ENCODE peak calls at places on chromosomes 1 and 21, in six cellular contexts. B, V, O, D, J and Q are unnamed samples.
A peak's percentile ranks its signal among the peaks of the same experiment; 100 is the strongest.

GRCh38 chr21:34345892-34346291 is 17.9 kb upstream of the KCNE2 start:
- DNase-seq in B (no peak), V (no peak), O (no peak), D (peak; percentile 41), J (no peak), Q (no peak)

GRCh38 chr1:11504599-11504998 is 25.6 kb downstream of the DISP3 start:
- DNase-seq in B (no peak), V (no peak), O (no peak), D (no peak), J (no peak), Q (no peak)

GRCh38 chr1:86703696-86704455 is 500 bp upstream of the SH3GLB1 start:
- DNase-seq in B (no peak), V (no peak), O (no peak), D (peak; percentile 23), J (no peak), Q (peak; percentile 28)

GRCh38 chr1:201282931-201283829 is at the start of gene PKP1:
- DNase-seq in B (no peak), V (no peak), O (no peak), D (no peak), J (no peak), Q (no peak)

GRCh38 chr1:193480755-193481154 is 294.3 kb upstream of the B3GALT2 start:
- DNase-seq in B (no peak), V (no peak), O (no peak), D (no peak), J (no peak), Q (no peak)

GRCh38 chr1:27058976-27059688 is 46.5 kb upstream of the TENT5B start:
- DNase-seq in B (no peak), V (no peak), O (no peak), D (no peak), J (no peak), Q (no peak)

GRCh38 chr1:151710187-151710586 is 6.4 kb downstream of the CELF3 start:
- DNase-seq in B (peak; percentile 49), V (no peak), O (no peak), D (no peak), J (no peak), Q (peak; percentile 59)

GRCh38 chr1:55750020-55750995 is 535.1 kb upstream of the USP24 start:
- DNase-seq in B (no peak), V (no peak), O (no peak), D (no peak), J (no peak), Q (no peak)